ENCODE peak calls at places on chromosomes 5 and 9, in seven cellular contexts. M, O, X, A, Y, F and H are unnamed samples.

GRCh38 chr5:39224196-39224754 is 4.9 kb upstream of the FYB1 start:
- DNase-seq in X (no peak), O (no peak), F (no peak), Y (no peak), A (peak; percentile 59), M (no peak), H (no peak)

GRCh38 chr9:108197888-108198287 is 657.9 kb downstream of the ACTL7B start:
- DNase-seq in O (no peak), A (no peak), M (no peak), F (no peak), Y (no peak), X (no peak), H (no peak)

GRCh38 chr9:121299467-121300282 is 31.7 kb downstream of the GSN start:
- DNase-seq in F (no peak), O (no peak), Y (peak; percentile 25), M (peak; percentile 38), A (peak; percentile 35), X (no peak), H (peak; percentile 67)

GRCh38 chr5:139426222-139426885 is 13.0 kb downstream of the DNAJC18 start:
- DNase-seq in F (no peak), A (peak; percentile 63), O (peak; percentile 58), Y (no peak), M (no peak), X (no peak), H (no peak)

GRCh38 chr5:87541033-87541432 is 128.3 kb upstream of the CCNH start:
- DNase-seq in Y (no peak), F (no peak), O (peak; percentile 86), M (peak; percentile 7), X (no peak), A (peak; percentile 72), H (no peak)

GRCh38 chr5:174093132-174093531 is 47.6 kb downstream of the NSG2 start:
- DNase-seq in X (no peak), A (no peak), Y (no peak), F (no peak), O (no peak), M (no peak), H (no peak)

GRCh38 chr9:744790-745456 is 96.6 kb upstream of the DMRT1 start:
- DNase-seq in O (peak; percentile 5), F (no peak), X (no peak), Y (no peak), M (no peak), A (peak; percentile 9), H (no peak)

GRCh38 chr5:1670342-1670741 is 129.3 kb downstream of the MRPL36 start:
- DNase-seq in F (no peak), A (peak; percentile 58), M (no peak), X (no peak), Y (no peak), O (peak; percentile 65), H (no peak)

GRCh38 chr5:141398608-141399007 is 861 bp downstream of the PCDHGB5 start:
- DNase-seq in X (no peak), O (no peak), M (no peak), Y (no peak), F (no peak), A (no peak), H (no peak)

GRCh38 chr5:120817044-120817985 is 353.2 kb downstream of the PRR16 start:
- DNase-seq in O (no peak), Y (no peak), M (peak; percentile 16), F (no peak), X (no peak), A (peak; percentile 51), H (no peak)

GRCh38 chr5:147949711-147950573 is 43.6 kb upstream of the C5orf46 start:
- DNase-seq in X (no peak), O (no peak), F (no peak), M (no peak), Y (peak; percentile 2), A (peak; percentile 60), H (peak; percentile 15)

GRCh38 chr9:105319514-105319863 is 75.0 kb downstream of the SLC44A1 start:
- DNase-seq in A (no peak), Y (no peak), M (no peak), F (no peak), X (no peak), O (no peak), H (no peak)

GRCh38 chr9:89455356-89455824 is 42.5 kb downstream of the SEMA4D start:
- DNase-seq in M (no peak), F (no peak), X (no peak), A (no peak), O (no peak), Y (no peak), H (no peak)

GRCh38 chr5:143016777-143017374 is 246.7 kb downstream of the ARHGAP26 start:
- DNase-seq in M (peak; percentile 27), F (no peak), A (peak; percentile 83), O (peak; percentile 43), X (no peak), Y (no peak), H (peak; percentile 53)

GRCh38 chr5:42059291-42059690 is 134.2 kb downstream of the FBXO4 start:
- DNase-seq in M (no peak), F (no peak), X (no peak), Y (no peak), O (no peak), A (peak; percentile 33), H (no peak)

GRCh38 chr9:36559036-36559695 is 13.5 kb upstream of the MELK start:
- DNase-seq in O (no peak), M (no peak), X (no peak), A (peak; percentile 46), Y (no peak), F (no peak), H (no peak)

GRCh38 chr5:167511-167910 is 23.8 kb upstream of the LRRC14B start:
- DNase-seq in Y (no peak), X (no peak), M (no peak), A (no peak), F (no peak), O (no peak), H (no peak)

GRCh38 chr5:84242286-84242685 is 142.4 kb downstream of the EDIL3 start:
- DNase-seq in M (no peak), A (peak; percentile 79), Y (no peak), F (no peak), O (peak; percentile 43), X (no peak), H (no peak)

GRCh38 chr9:127796225-127796813 is 6.4 kb upstream of the FPGS start:
- DNase-seq in A (no peak), O (peak; percentile 39), F (no peak), X (no peak), Y (no peak), M (no peak), H (no peak)

GRCh38 chr5:135241536-135241935 is 157.5 kb downstream of the MACROH2A1 start:
- DNase-seq in A (no peak), F (no peak), M (no peak), Y (no peak), O (no peak), X (no peak), H (no peak)

GRCh38 chr9:73132034-73132776 is 19.5 kb upstream of the ANXA1 start:
- DNase-seq in O (peak; percentile 72), Y (peak; percentile 39), F (peak; percentile 13), M (peak; percentile 57), X (peak; percentile 12), A (peak; percentile 89), H (peak; percentile 3)

GRCh38 chr5:174294891-174295620 is 249.6 kb downstream of the NSG2 start:
- DNase-seq in A (no peak), X (no peak), O (no peak), M (no peak), Y (no peak), F (no peak), H (no peak)

GRCh38 chr9:79053613-79054012 is 518.2 kb upstream of the TLE4 start:
- DNase-seq in Y (no peak), M (no peak), F (no peak), O (no peak), X (no peak), A (no peak), H (no peak)

GRCh38 chr9:74948897-74949296 is 3.8 kb downstream of the C9orf40 start:
- DNase-seq in Y (no peak), F (no peak), X (no peak), O (no peak), M (no peak), A (no peak), H (no peak)

GRCh38 chr5:150710165-150710564 is 9.3 kb upstream of the RBM22 start:
- DNase-seq in A (no peak), Y (no peak), X (no peak), F (no peak), M (no peak), O (no peak), H (no peak)

GRCh38 chr5:134604908-134605307 is 27.7 kb downstream of the SAR1B start:
- DNase-seq in M (no peak), Y (no peak), O (no peak), F (no peak), X (no peak), A (no peak), H (no peak)

GRCh38 chr5:177303925-177304391 is 359 bp downstream of the PRELID1 start:
- DNase-seq in X (no peak), M (no peak), Y (no peak), O (no peak), F (no peak), A (peak; percentile 24), H (no peak)